ENCODE peak calls at places on chromosomes 4 and X, in five cellular contexts. F is cardiac muscle cell, Z is GOT3, H is hypothalamus, P is nephron progenitor cell. T is an unnamed sample.

GRCh38 chr4:33649015-33649414 is 2595.3 kb downstream of the ARAP2 start:
- DNase-seq in H (no peak), F (peak), P (no peak), Z (no peak), T (no peak)

GRCh38 chr4:4410271-4410670 is 23.4 kb downstream of the NSG1 start:
- DNase-seq in P (no peak), H (no peak), Z (no peak), F (no peak), T (no peak)

GRCh38 chrX:19739683-19740082 is 147.7 kb downstream of the SH3KBP1 start:
- DNase-seq in Z (no peak), F (peak), H (no peak), P (peak), T (peak)

GRCh38 chr4:22607382-22607781 is 85.4 kb upstream of the GBA3 start:
- DNase-seq in F (peak), H (no peak), Z (peak), P (peak), T (peak)

GRCh38 chr4:147550626-147551250 is 66.5 kb upstream of the TMEM184C start:
- DNase-seq in Z (no peak), H (no peak), P (no peak), F (no peak), T (no peak)

GRCh38 chrX:69137371-69137881 is 27.8 kb downstream of the PJA1 start:
- DNase-seq in Z (no peak), P (peak), F (no peak), H (no peak), T (peak)

GRCh38 chr4:1832690-1833089 is 23.3 kb downstream of the LETM1 start:
- DNase-seq in F (no peak), P (no peak), Z (no peak), H (no peak), T (no peak)

GRCh38 chr4:129429566-129430339 is 333.8 kb downstream of the C4orf33 start:
- DNase-seq in H (no peak), Z (no peak), F (no peak), P (no peak), T (no peak)

GRCh38 chr4:76197971-76198410 is 15.6 kb downstream of the SCARB2 start:
- DNase-seq in Z (no peak), H (no peak), F (no peak), P (peak), T (no peak)

GRCh38 chr4:136741468-136741867 is 790.8 kb downstream of the PCDH18 start:
- DNase-seq in P (no peak), F (no peak), H (no peak), Z (no peak), T (no peak)

GRCh38 chr4:164959896-164960295 is 17.6 kb downstream of the TRIM61 start:
- DNase-seq in H (no peak), F (no peak), Z (no peak), P (no peak), T (no peak)

GRCh38 chrX:155747520-155747919 is 133.6 kb upstream of the VAMP7 start:
- DNase-seq in H (no peak), P (no peak), Z (no peak), F (no peak), T (no peak)

GRCh38 chr4:173038192-173038896 is 130.3 kb upstream of the GALNT7 start:
- DNase-seq in P (no peak), H (no peak), F (no peak), Z (no peak), T (no peak)

GRCh38 chr4:147530723-147531122 is 49.8 kb downstream of the EDNRA start:
- DNase-seq in F (no peak), Z (no peak), H (no peak), P (no peak), T (no peak)

GRCh38 chr4:85928775-85929585 is 430.9 kb downstream of the MAPK10 start:
- DNase-seq in P (no peak), F (no peak), H (no peak), Z (no peak), T (no peak)

GRCh38 chr4:70671091-70671490 is 4.8 kb upstream of the JCHAIN start:
- DNase-seq in P (no peak), F (no peak), H (no peak), Z (no peak), T (no peak)

GRCh38 chr4:9867746-9868425 is 86.5 kb downstream of the DRD5 start:
- DNase-seq in H (no peak), F (no peak), Z (no peak), P (peak), T (no peak)

GRCh38 chrX:153445856-153446635 is at the start of gene TREX2:
- DNase-seq in F (no peak), P (no peak), H (no peak), Z (no peak), T (no peak)